ENCODE peak calls at places on chromosome 22, in seven cellular contexts. E is pancreas, I is HL-60, A is heart left ventricle, S is tibial nerve, W is AG04449, K is brain microvascular endothelial cell. J is an unnamed sample.

GRCh38 chr22:26553056-26553752 is 36.7 kb downstream of the TPST2 start:
- DNase-seq in W (peak; percentile 62), E (peak; percentile 68), A (no peak), I (no peak), K (peak; percentile 80), S (no peak), J (peak; percentile 67)

GRCh38 chr22:19527861-19528417 is 3.7 kb upstream of the CLDN5 start:
- DNase-seq in K (peak; percentile 33), S (no peak), W (no peak), A (no peak), I (no peak), E (no peak), J (peak; percentile 4)

GRCh38 chr22:40855104-40855959 is 1.1 kb downstream of the ST13 start:
- DNase-seq in W (no peak), I (peak; percentile 30), A (no peak), E (no peak), K (no peak), S (peak; percentile 28), J (no peak)

GRCh38 chr22:34688825-34689224 is 377.1 kb upstream of the ISX start:
- DNase-seq in E (no peak), I (no peak), S (no peak), K (no peak), W (no peak), A (no peak), J (no peak)

GRCh38 chr22:20463324-20464095 is 25.9 kb upstream of the SCARF2 start:
- DNase-seq in K (no peak), A (no peak), W (no peak), I (peak; percentile 75), S (no peak), E (no peak), J (no peak)

GRCh38 chr22:24208012-24208749 is 26.9 kb downstream of the SUSD2 start:
- DNase-seq in W (peak; percentile 92), K (peak; percentile 94), E (peak; percentile 66), I (peak; percentile 82), A (no peak), S (peak; percentile 80), J (peak; percentile 93)

GRCh38 chr22:27784099-27784446 is 17.5 kb downstream of the MN1 start:
- DNase-seq in S (no peak), K (no peak), A (no peak), W (no peak), E (no peak), I (no peak), J (no peak)

GRCh38 chr22:27627444-27627833 is 174.1 kb downstream of the MN1 start:
- DNase-seq in I (no peak), K (no peak), S (no peak), W (no peak), E (no peak), A (no peak), J (no peak)

GRCh38 chr22:27952091-27952490 is 33.0 kb upstream of the PITPNB start:
- DNase-seq in S (peak; percentile 14), A (no peak), I (no peak), K (peak; percentile 72), E (no peak), W (no peak), J (no peak)

GRCh38 chr22:25448435-25449051 is 115.9 kb upstream of the GRK3 start:
- DNase-seq in A (no peak), W (no peak), S (no peak), E (no peak), I (no peak), K (peak; percentile 13), J (no peak)

GRCh38 chr22:32331236-32331917 is 26.3 kb upstream of the RFPL3 start:
- DNase-seq in S (no peak), E (no peak), W (no peak), K (no peak), A (no peak), I (no peak), J (no peak)

GRCh38 chr22:27494821-27495220 is 306.7 kb downstream of the MN1 start:
- DNase-seq in E (no peak), W (no peak), I (no peak), S (no peak), K (no peak), A (no peak), J (no peak)

GRCh38 chr22:28989035-28989464 is 72.6 kb downstream of the C22orf31 start:
- DNase-seq in S (no peak), A (no peak), I (no peak), W (no peak), K (no peak), E (no peak), J (no peak)

GRCh38 chr22:30830907-30831306 is 136.2 kb downstream of the OSBP2 start:
- DNase-seq in A (peak; percentile 30), K (peak; percentile 89), E (peak; percentile 18), S (no peak), W (peak; percentile 83), I (no peak), J (peak; percentile 84)

GRCh38 chr22:44335903-44336803 is 23.4 kb upstream of the SHISAL1 start:
- DNase-seq in I (no peak), W (no peak), S (no peak), K (no peak), E (no peak), A (no peak), J (no peak)

GRCh38 chr22:47796128-47796908 is 1033.9 kb downstream of the TBC1D22A start:
- DNase-seq in S (no peak), A (no peak), W (no peak), K (no peak), I (no peak), E (no peak), J (no peak)

GRCh38 chr22:27949421-27949820 is 30.4 kb upstream of the PITPNB start:
- DNase-seq in K (no peak), W (no peak), I (no peak), S (no peak), A (no peak), E (no peak), J (no peak)

GRCh38 chr22:44438481-44439131 is 59.4 kb downstream of the RTL6 start:
- DNase-seq in S (no peak), A (no peak), E (no peak), W (no peak), I (no peak), K (no peak), J (no peak)

GRCh38 chr22:32591620-32592019 is 117.0 kb downstream of the FBXO7 start:
- DNase-seq in A (no peak), S (no peak), W (no peak), K (peak; percentile 63), I (no peak), E (no peak), J (peak; percentile 96)

GRCh38 chr22:11066458-11067285 is 4461.3 kb upstream of the OR11H1 start:
- DNase-seq in A (no peak), S (no peak), E (no peak), W (no peak), I (no peak), K (no peak), J (no peak)

DNA sequence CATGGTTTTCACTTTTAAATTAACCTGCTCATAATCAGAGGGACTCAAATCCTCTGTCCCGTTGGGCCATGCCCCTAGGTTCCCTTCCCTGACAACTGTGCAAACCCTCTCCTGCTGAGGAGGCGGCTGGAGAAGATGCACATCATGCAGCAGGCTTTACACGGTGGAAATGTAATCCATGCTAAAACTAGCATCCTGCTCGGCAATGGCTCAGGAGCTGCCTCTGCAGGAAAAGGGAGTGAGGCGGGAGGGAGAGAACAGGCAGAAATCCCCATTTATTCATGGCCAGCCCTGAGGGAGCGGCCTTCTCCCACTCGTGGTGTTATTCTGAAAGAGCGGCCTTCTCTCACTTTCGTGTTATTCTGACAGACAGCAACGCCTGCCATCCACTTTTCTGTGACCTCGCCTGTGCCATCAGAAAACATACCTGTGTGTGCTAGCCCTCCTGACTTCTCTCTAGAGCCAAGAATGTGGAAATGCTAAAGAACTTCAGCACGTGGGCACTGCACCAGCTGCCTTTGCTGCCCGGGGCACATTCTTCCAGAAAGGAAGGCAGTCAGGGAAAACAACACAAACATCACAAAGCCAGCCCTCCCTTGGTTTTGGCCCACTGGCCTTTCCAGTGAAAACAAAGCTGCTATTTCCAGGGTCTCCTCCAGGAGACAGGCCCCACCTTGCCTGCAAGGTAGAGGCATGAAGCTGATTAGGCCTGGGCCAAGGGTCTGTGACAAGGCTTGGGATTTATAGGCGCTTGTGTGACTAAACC is 62.9 kb upstream of the BID start:
- DNase-seq in K (no peak), S (no peak), E (no peak), I (no peak), W (no peak), A (no peak), J (no peak)
- TF ChIP-seq CTCF in K (no peak), S (no peak), E (no peak), I (no peak), W (no peak), A (no peak), J (no peak)

GRCh38 chr22:36175892-36176291 is 15.3 kb upstream of the APOL3 start:
- DNase-seq in S (no peak), A (no peak), I (no peak), E (no peak), K (no peak), W (no peak), J (no peak)
- TF ChIP-seq CTCF in S (no peak), A (no peak), I (no peak), E (no peak), K (no peak), W (no peak), J (no peak)

GRCh38 chr22:43039800-43040199 is 24.9 kb upstream of the PACSIN2 start:
- DNase-seq in W (no peak), E (no peak), K (no peak), A (no peak), S (no peak), I (no peak), J (no peak)
- TF ChIP-seq CTCF in W (no peak), E (no peak), K (no peak), A (no peak), S (no peak), I (no peak), J (no peak)

DNA sequence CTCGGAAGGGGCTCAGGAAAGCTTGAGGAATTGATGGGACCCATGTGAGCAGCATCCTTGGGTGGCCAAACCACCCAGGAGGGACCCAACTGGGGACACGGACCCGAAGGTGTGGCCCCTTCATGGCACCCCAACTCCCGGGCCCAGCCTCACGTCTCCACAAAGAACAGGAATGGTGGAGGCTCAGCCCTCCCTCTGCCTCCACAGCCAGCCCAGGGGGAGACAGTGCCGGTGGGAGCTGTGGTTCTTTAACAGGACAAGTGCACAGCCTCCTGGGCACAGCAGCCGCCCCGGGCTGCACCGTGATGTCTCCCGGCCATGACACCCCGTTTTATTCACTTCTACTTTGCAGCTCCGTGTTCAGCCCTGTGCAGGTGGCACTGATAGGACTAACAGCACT is 587.2 kb downstream of the BRD1 start:
- DNase-seq in I (no peak), E (no peak), S (no peak), K (no peak), W (no peak), A (no peak), J (no peak)
- TF ChIP-seq CTCF in I (no peak), E (no peak), S (no peak), K (no peak), W (no peak), A (no peak), J (no peak)